ENCODE peak calls at places on chromosomes 13 and 19, in nine cellular contexts. T is CD8-positive, alpha-beta memory T cell; F is cardiac muscle cell; Y is upper lobe of left lung; L is suprapubic skin; H is H1; S is PC-3; W is heart left ventricle; V is thoracic aorta. Q is an unnamed sample. For H3K27me3 and H3K4me1, the result is how much of the 10 kb centered on the place peaks cover.

GRCh38 chr13:40940841-40941240 is 78.3 kb downstream of the ELF1 start:
- DNase-seq in T (no peak), F (no peak), Y (no peak), L (no peak), H (no peak), S (no peak), W (no peak), V (no peak), Q (no peak)

GRCh38 chr19:14411161-14411560 is 8.0 kb downstream of the DDX39A start:
- DNase-seq in T (no peak), F (no peak), Y (no peak), L (no peak), H (no peak), S (no peak), W (no peak), V (no peak), Q (no peak)

GRCh38 chr13:74251778-74252519 is 117.7 kb upstream of the KLF12 start:
- DNase-seq in T (no peak), F (no peak), Y (no peak), L (no peak), H (no peak), S (peak), W (no peak), V (no peak), Q (no peak)

GRCh38 chr13:48144413-48145035 is 49.6 kb upstream of the MED4 start:
- DNase-seq in T (no peak), F (no peak), Y (peak), L (no peak), H (no peak), S (no peak), W (no peak), V (no peak), Q (no peak)

GRCh38 chr13:114285166-114285808 is 3.9 kb downstream of the UPF3A start:
- DNase-seq in T (no peak), F (no peak), Y (no peak), L (peak), H (no peak), S (peak), W (no peak), V (no peak), Q (no peak)

GRCh38 chr13:24063281-24063851 is 97.2 kb upstream of the SPATA13 start:
- DNase-seq in T (no peak), F (no peak), Y (no peak), L (no peak), H (no peak), S (no peak), W (no peak), V (no peak), Q (no peak)

GRCh38 chr13:109331898-109332297 is 454.5 kb downstream of the IRS2 start:
- DNase-seq in T (no peak), F (no peak), Y (no peak), L (no peak), H (no peak), S (peak), W (no peak), V (no peak), Q (no peak)

GRCh38 chr13:83880275-83881027 is 1.8 kb downstream of the SLITRK1 start:
- DNase-seq in T (no peak), F (no peak), Y (no peak), L (no peak), H (peak), S (no peak), W (no peak), V (no peak), Q (no peak)

GRCh38 chr13:73266640-73267180 is 207.9 kb downstream of the KLF5 start:
- DNase-seq in T (no peak), F (no peak), Y (no peak), L (no peak), H (no peak), S (no peak), W (no peak), V (no peak), Q (no peak)

GRCh38 chr13:42277618-42278276 is 5.8 kb downstream of the AKAP11 start:
- DNase-seq in T (no peak), F (no peak), Y (no peak), L (no peak), H (no peak), S (no peak), W (no peak), V (no peak), Q (no peak)

GRCh38 chr13:79678100-79678499 is 197.1 kb downstream of the NDFIP2 start:
- DNase-seq in T (no peak), F (no peak), Y (no peak), L (no peak), H (no peak), S (peak), W (no peak), V (no peak), Q (no peak)

DNA sequence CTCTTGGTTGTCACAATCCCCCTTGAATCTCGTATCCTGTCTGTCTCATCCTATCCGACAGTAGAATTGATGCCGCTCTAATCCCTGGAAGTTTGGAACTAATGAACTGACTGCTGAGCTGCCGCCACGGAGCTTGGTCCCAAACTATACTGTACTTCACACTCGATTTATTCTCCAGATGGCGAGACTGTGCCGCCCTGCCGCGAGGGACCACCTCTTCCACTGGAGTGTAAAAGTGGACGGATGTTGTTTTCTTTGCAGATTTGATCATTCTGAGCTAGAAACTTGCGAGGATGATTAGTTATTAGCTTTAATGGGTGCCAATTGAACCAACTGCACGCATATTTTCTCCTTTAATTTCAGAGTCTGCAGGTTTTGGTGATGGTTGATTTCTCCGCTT is 117.2 kb downstream of the ZIC5 start:
- DNase-seq in T (no peak), F (no peak), Y (no peak), L (no peak), H (no peak), S (no peak), W (no peak), V (no peak), Q (no peak)
- H3K27me3 ChIP-seq in T (under half), F (under half), Y (under half), L (under half), H (under half), S (under half), W (under half), V (under half), Q (under half)

DNA sequence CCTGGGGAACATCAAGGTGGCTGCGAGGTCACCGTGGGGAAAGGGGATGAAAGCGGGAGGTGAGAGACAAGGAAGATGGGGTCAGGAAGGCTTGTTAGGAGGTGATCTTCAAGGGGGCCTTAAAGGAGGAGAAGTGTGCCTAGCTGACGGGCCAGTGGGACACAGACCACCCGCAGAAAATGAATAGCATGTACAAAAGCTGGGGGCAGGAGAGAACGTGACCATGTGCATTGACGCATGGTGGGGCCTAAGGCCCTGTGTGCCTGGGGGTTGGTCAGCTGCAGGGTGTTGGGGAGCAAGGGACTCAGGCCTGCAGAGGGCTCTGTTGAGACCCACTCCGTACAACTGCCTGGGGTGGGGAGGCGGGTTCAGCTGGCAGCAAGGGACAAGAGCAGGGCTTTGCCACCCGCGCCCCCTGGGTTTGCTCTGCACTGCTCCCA is 5.9 kb downstream of the RAB8A start:
- DNase-seq in T (no peak), F (no peak), Y (no peak), L (no peak), H (no peak), S (no peak), W (no peak), V (no peak), Q (no peak)
- H3K4me3 ChIP-seq in T (no peak), F (no peak), Y (no peak), L (no peak), H (no peak), S (no peak), W (no peak), V (no peak), Q (no peak)

GRCh38 chr19:8396185-8396562 is 6.0 kb downstream of the RAB11B start:
- DNase-seq in T (no peak), F (no peak), Y (no peak), L (peak), H (no peak), S (no peak), W (no peak), V (no peak), Q (peak)

GRCh38 chr19:8399681-8400188 is 9.6 kb downstream of the RAB11B start:
- DNase-seq in T (no peak), F (no peak), Y (no peak), L (no peak), H (no peak), S (no peak), W (no peak), V (no peak), Q (no peak)

GRCh38 chr19:8397291-8397690 is 7.1 kb downstream of the RAB11B start:
- DNase-seq in T (no peak), F (no peak), Y (no peak), L (no peak), H (no peak), S (no peak), W (no peak), V (no peak), Q (peak)

GRCh38 chr19:8396563-8397203 is 6.5 kb downstream of the RAB11B start:
- DNase-seq in T (peak), F (peak), Y (peak), L (peak), H (peak), S (peak), W (peak), V (no peak), Q (peak)

DNA sequence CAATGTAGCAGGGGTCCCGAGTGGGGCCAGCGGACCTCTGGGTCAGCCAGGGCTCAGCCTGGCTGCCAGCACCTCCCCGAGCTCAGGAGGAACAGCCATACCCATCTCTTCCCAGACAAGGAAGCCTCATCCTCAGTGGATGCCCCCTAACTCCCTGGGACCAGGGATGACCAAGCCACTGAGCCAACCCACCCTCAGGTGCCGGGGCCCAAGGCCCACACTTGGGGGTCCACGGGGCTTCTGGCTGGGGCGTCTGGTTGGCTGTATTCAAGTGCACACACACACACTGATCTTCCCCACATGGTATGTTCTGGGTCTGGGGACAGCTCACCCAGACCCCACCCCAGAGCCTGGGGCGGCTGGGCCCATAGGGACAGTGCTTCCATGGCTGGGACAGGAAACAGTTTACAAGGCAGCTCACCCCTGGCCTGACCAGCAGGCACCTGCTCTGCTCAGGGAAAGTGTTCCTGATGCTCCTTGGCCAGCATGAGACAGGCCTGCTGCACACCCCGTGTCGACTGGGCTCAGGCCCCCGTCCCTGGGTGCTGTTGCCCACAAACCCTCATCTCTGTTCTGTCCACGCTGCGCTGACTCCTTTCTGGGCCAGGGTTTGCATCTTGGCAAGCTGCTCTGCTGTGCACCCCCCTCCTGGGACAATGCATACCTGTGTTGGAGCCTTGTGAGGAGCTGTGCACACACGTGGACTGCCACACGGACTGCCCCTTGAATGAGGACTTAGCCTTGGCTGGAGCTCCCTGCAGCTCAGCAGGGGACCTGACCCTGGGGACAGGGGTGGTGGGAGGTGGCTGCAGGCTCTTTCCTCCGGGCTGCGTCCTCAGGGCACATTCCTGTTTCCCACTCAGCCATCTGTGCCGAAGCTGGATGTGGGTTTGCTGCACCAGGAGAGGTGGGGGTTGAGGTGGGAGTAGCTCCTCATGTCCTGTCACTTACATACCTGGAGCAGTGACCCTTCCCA is 7.9 kb downstream of the RAB11B start:
- DNase-seq in T (no peak), F (no peak), Y (no peak), L (no peak), H (no peak), S (no peak), W (no peak), V (no peak), Q (no peak)
- H3K4me1 ChIP-seq in T (under half), F (under half), Y (under half), L (half or more), H (under half), S (under half), W (under half), V (under half), Q (under half)

DNA sequence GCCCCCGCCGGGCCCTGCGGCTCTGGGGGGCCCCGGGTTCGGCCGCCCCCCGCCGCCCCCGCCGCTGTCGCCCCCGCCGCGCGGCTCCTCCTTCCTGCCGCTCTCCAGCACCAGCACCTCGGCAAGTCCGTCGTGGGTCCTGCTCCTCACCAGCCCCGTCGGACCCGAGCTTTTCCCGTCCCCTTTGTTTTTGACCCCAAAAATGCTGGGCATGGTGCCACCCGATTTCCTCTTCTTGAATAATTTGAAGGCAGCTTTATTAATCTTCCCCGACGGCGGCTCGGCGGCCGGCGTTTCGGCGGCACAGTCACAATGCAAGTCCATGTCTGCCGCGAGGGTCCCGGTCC is 945 bp downstream of the AMER2 start:
- DNase-seq in T (no peak), F (no peak), Y (no peak), L (no peak), H (no peak), S (no peak), W (no peak), V (no peak), Q (peak)
- H3K27me3 ChIP-seq in T (under half), F (half or more), Y (under half), L (half or more), H (under half), S (half or more), W (under half), V (under half), Q (under half)

DNA sequence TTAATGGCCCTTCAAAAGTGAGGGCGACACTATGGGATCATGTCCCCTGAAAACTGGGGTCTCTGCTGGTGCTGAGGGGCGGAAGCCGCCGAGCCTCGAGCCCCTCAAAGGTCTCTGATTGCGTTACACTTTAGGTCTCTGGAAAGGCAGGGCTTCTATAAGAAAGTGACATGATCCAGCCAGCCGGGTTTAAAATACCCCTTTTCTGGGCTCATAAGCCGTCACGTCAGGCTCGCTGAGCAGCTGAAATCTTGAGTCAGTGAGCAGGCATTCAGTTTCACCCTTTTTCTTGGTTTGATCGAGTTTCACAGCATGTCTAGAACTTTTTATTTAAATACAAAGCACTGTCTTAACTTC is 600 bp upstream of the HMGB1 start:
- DNase-seq in T (no peak), F (peak), Y (no peak), L (no peak), H (no peak), S (peak), W (no peak), V (no peak), Q (no peak)
- H3K4me3 ChIP-seq in T (no peak), F (peak), Y (peak), L (peak), H (peak), S (peak), W (no peak), V (peak), Q (no peak)

GRCh38 chr19:51187395-51188226 is 37.3 kb upstream of the CD33 start:
- DNase-seq in T (no peak), F (no peak), Y (no peak), L (no peak), H (no peak), S (no peak), W (no peak), V (no peak), Q (no peak)
- H3K4me1 ChIP-seq in T (under half), F (under half), Y (under half), L (under half), H (under half), S (under half), W (under half), V (under half), Q (under half)

DNA sequence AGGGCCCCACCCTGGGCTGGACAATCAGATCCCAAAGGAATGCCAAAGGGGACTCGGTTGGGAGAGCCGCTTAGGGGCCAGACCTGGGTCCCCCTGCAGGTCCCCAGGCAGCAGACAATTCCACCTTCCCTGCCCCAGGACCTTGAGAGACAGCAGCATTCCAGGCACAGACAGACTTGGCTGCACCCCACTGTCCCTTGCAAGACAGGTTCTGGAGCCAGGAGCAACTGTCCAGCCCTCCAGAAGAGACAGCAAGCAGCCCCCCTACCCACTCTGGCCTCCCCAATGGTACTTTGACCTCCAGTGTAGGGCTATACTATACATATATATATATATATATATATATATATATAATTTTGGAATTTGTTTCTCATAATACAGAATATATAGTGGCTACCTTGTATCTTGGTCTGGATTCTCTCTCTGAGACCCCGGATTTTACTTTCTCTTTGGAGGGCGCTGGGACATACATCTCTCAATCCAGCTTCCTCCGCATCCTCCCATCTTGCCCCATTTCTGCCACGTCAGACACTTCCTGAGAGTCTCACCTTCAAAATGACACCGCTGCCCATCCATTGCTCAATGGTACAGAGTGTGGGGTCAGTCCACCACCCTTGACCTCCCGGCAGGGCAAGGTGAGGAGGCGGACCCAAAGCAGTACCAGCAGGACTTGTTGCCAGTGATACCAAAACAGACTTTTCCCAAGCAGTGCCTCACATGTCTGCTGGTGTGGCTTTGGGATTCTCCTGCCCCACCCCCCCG is 12.7 kb downstream of the SMIM24 start:
- DNase-seq in T (no peak), F (no peak), Y (no peak), L (no peak), H (no peak), S (no peak), W (no peak), V (no peak), Q (peak)
- H3K27me3 ChIP-seq in T (under half), F (under half), Y (under half), L (under half), H (under half), S (under half), W (under half), V (under half), Q (under half)

DNA sequence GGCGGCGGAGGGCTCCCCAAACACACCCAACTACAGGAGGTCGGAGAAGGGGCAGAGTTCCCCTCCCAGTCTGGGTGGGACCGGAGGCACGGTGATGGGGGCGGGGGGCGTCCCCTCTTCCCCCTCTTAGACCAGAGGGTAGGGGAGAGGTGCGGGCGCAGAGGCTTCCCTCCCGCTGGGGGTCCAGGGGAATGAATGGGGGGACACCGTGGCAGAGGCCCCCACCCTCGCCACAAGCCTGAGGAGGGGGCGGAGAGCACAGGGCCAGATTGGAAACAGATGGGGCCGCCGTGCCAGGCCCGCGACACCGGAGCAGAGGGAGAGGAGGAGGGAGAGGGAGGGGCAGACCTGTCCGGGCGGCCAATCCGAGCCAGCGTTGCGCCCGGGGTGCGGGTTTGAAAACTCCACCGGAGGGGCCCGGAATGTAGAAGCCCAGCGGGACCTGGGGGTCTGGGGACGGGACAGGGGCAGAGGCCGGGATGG is 47.0 kb downstream of the PTPRS start:
- DNase-seq in T (no peak), F (peak), Y (peak), L (peak), H (peak), S (peak), W (peak), V (no peak), Q (no peak)
- H3K4me3 ChIP-seq in T (peak), F (peak), Y (peak), L (peak), H (peak), S (peak), W (peak), V (peak), Q (peak)

DNA sequence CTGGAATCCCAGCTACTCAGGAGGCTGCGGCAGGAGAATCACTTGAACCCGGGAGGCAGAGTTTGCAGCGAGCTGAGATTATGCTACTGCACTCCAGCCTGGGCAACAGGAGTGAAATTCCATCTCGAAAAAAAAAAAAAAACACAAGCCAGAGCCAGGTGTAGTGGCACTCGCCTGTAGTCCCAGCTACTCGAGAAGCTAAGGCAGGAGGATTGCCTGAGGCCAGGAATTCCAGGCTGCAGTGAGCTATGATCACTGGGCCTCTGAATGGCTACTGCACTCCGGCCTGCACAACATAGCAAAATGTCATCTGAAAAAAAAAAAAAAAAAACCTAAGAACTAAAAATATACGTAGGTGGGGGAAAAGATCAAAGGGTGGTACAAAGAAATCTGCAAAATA is 19.4 kb downstream of the EPS15L1 start:
- DNase-seq in T (no peak), F (peak), Y (no peak), L (no peak), H (no peak), S (no peak), W (no peak), V (no peak), Q (no peak)
- H3K4me1 ChIP-seq in T (under half), F (under half), Y (under half), L (under half), H (under half), S (under half), W (under half), V (under half), Q (under half)

Q was measured in pancreas.